ENCODE peak calls at places on chromosomes 3 and 15, in four cellular contexts. O is HCT116, R is PC-3, S is GM23248. Q is an unnamed sample.

GRCh38 chr3:5093786-5094185 is 28.3 kb upstream of the ARL8B start:
- DNase-seq in R (no peak), S (no peak), O (no peak), Q (no peak)

GRCh38 chr15:32683231-32683630 is 34.6 kb upstream of the GREM1 start:
- DNase-seq in S (peak), R (no peak), O (no peak), Q (no peak)

GRCh38 chr3:60147249-60147648 is 1097.4 kb upstream of the CFAP20DC start:
- DNase-seq in R (no peak), S (no peak), O (no peak), Q (no peak)

GRCh38 chr3:31980530-31981205 is 394 bp downstream of the OSBPL10 start:
- DNase-seq in S (peak), R (peak), O (peak), Q (peak)

GRCh38 chr15:41872166-41872747 is 21.6 kb downstream of the SPTBN5 start:
- DNase-seq in S (no peak), R (peak), O (no peak), Q (no peak)

GRCh38 chr3:37642959-37643598 is 218.6 kb upstream of the CTDSPL start:
- DNase-seq in S (no peak), R (no peak), O (no peak), Q (no peak)

GRCh38 chr3:83941990-83942710 is 1016.6 kb upstream of the CADM2 start:
- DNase-seq in S (no peak), R (peak), O (no peak), Q (no peak)

GRCh38 chr3:140736863-140737460 is 59.1 kb downstream of the TRIM42 start:
- DNase-seq in S (peak), R (peak), O (no peak), Q (peak)

GRCh38 chr3:134430174-134430573 is 55.6 kb downstream of the ANAPC13 start:
- DNase-seq in O (no peak), R (no peak), S (no peak), Q (no peak)

GRCh38 chr15:50109086-50109987 is 9.7 kb downstream of the ATP8B4 start:
- DNase-seq in S (peak), O (no peak), R (no peak), Q (no peak)
- H3K27ac ChIP-seq in S (no peak), O (no peak), R (no peak), Q (no peak)

GRCh38 chr3:152126260-152126659 is 142.5 kb upstream of the MBNL1 start:
- DNase-seq in R (no peak), O (no peak), S (peak), Q (no peak)

GRCh38 chr3:152120606-152121291 is 148.0 kb upstream of the MBNL1 start:
- DNase-seq in S (no peak), O (no peak), R (no peak), Q (no peak)

GRCh38 chr3:152121292-152121654 is 147.5 kb upstream of the MBNL1 start:
- DNase-seq in O (no peak), R (peak), S (peak), Q (no peak)

GRCh38 chr3:152127058-152127457 is 141.7 kb upstream of the MBNL1 start:
- DNase-seq in S (no peak), O (no peak), R (no peak), Q (no peak)

GRCh38 chr3:152123457-152123856 is 145.3 kb upstream of the MBNL1 start:
- DNase-seq in R (no peak), S (no peak), O (no peak), Q (no peak)
- H2AFZ ChIP-seq in R (no peak), S (no peak), O (peak), Q (no peak)

DNA sequence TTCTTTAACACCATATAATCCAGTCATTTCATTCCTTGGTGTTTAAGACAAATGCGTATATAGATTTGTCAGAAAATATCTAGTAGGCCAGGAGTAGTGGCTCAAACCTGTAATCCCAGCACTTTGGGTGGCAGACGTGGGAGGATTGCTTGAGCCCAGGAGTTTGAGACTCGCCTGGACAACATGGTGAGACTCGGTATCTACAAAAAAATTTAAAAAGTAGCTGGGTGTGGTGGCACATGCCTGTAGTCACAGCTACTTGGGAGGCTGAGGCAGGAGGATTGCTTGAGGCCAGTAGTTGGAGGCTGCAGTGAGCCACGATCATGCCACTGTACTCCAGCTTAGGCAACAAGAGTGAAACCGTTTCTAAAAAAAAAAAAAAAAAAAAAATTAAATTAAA is 1.9 kb upstream of the MTMR14 start:
- DNase-seq in R (no peak), S (no peak), O (no peak), Q (no peak)
- H3K27ac ChIP-seq in R (no peak), S (no peak), O (no peak), Q (no peak)

GRCh38 chr15:67782592-67782991 is 42.7 kb upstream of the SKOR1 start:
- DNase-seq in S (no peak), O (no peak), R (no peak), Q (peak)

GRCh38 chr15:67784057-67784781 is 41.1 kb upstream of the SKOR1 start:
- DNase-seq in S (no peak), R (no peak), O (no peak), Q (peak)

GRCh38 chr15:67781061-67781460 is 44.2 kb upstream of the SKOR1 start:
- DNase-seq in S (no peak), O (no peak), R (no peak), Q (no peak)

GRCh38 chr15:67783303-67783702 is 42.0 kb upstream of the SKOR1 start:
- DNase-seq in S (no peak), R (no peak), O (no peak), Q (peak)

GRCh38 chr15:67781907-67782559 is 43.3 kb upstream of the SKOR1 start:
- DNase-seq in R (no peak), S (no peak), O (no peak), Q (no peak)
- H2AFZ ChIP-seq in R (no peak), S (no peak), O (no peak), Q (peak)

GRCh38 chr3:27985369-27986035 is 255.9 kb upstream of the CMC1 start:
- DNase-seq in R (peak), O (no peak), S (peak), Q (no peak)

GRCh38 chr3:27990837-27991236 is 250.6 kb upstream of the CMC1 start:
- DNase-seq in R (no peak), S (no peak), O (no peak), Q (no peak)

GRCh38 chr3:27986204-27986879 is 255.1 kb upstream of the CMC1 start:
- DNase-seq in S (no peak), O (no peak), R (no peak), Q (no peak)

GRCh38 chr3:27993061-27993460 is 248.4 kb upstream of the CMC1 start:
- DNase-seq in R (no peak), O (no peak), S (no peak), Q (no peak)

DNA sequence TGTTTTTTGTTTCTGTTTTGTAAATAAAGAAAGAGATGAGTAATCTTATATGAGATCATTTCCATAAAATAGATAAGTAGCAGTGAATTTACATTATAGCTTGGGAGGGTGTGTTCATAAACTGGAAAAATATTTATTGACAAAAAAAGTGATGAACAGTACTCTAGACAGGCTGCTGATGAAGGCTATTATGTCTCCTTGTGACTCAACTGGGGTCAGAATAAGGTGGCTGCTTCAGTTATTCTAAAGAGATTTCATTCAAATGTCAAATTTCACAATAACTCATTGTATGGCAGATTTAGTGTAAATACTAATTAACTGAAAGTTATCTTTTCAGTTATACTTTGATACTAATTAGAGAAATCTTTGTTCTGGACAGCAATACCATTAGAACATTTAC is 251.1 kb upstream of the CMC1 start:
- DNase-seq in R (peak), O (no peak), S (no peak), Q (no peak)
- H3K27ac ChIP-seq in R (no peak), O (no peak), S (no peak), Q (no peak)

GRCh38 chr3:73513260-73513659 is 111.5 kb downstream of the PDZRN3 start:
- DNase-seq in O (no peak), R (no peak), S (no peak), Q (no peak)

GRCh38 chr3:73511555-73511954 is 113.2 kb downstream of the PDZRN3 start:
- DNase-seq in S (no peak), O (no peak), R (no peak), Q (no peak)

GRCh38 chr3:73512095-73512494 is 112.6 kb downstream of the PDZRN3 start:
- DNase-seq in S (no peak), R (no peak), O (no peak), Q (no peak)

GRCh38 chr3:73520931-73521461 is 103.7 kb downstream of the PDZRN3 start:
- DNase-seq in R (no peak), S (peak), O (no peak), Q (no peak)

GRCh38 chr3:73516656-73517055 is 108.1 kb downstream of the PDZRN3 start:
- DNase-seq in O (no peak), R (no peak), S (no peak), Q (no peak)
- H2AFZ ChIP-seq in O (no peak), R (no peak), S (no peak), Q (no peak)

DNA sequence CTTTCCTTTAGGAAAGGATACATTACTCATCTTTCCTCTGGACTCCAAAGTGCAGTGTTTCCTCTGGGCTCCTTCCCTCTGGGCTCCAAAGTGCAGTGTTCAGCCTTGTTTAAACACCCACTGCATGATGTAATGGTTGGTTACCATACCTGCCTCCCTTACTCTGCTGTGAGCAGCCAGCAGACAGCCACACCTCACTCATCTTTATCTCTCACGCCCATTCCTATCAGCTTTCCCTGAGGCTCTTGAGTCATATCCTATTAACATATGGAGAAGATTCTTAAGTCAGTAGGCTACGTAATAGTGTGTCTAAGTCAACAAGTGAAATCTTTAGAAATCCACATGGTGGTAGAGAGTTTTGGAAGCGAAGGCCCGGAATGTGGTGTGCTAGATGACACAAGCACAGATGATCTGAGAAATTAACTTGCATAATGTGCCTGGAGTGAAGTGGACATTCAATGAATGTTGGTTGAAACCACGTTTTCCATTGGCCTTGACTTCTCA is 97.2 kb upstream of the CTNNB1 start:
- DNase-seq in O (no peak), S (no peak), R (peak), Q (no peak)
- H3K27ac ChIP-seq in O (no peak), S (no peak), R (peak), Q (no peak)

GRCh38 chr3:8879347-8879944 is 83.8 kb downstream of the RAD18 start:
- DNase-seq in S (no peak), R (no peak), O (no peak), Q (no peak)
- H2AFZ ChIP-seq in S (no peak), R (no peak), O (no peak), Q (no peak)

Q was measured in OCI-LY7.